ENCODE peak calls at places on chromosomes 1 and 21, in eight cellular contexts. A, K, D, H, V, P, M and N are unnamed samples.

GRCh38 chr1:226990133-226990716 is 50.1 kb downstream of the COQ8A start:
- DNase-seq in K (peak), V (no peak), M (no peak), A (no peak), D (no peak), H (no peak), P (no peak), N (no peak)

GRCh38 chr1:247551716-247552115 is 2.8 kb downstream of the GCSAML start:
- DNase-seq in M (no peak), H (no peak), D (no peak), P (no peak), A (no peak), K (no peak), V (peak), N (no peak)

GRCh38 chr1:93960641-93961147 is 51.5 kb upstream of the GCLM start:
- DNase-seq in K (no peak), P (no peak), D (no peak), H (peak), A (no peak), M (no peak), V (no peak), N (no peak)

GRCh38 chr1:1629430-1630190 is 2.4 kb upstream of the MMP23B start:
- DNase-seq in A (no peak), H (no peak), V (no peak), P (no peak), D (no peak), K (peak), M (peak), N (no peak)

GRCh38 chr1:29124366-29125236 is 898 bp upstream of the TMEM200B start:
- DNase-seq in A (no peak), K (peak), D (no peak), P (peak), M (peak), H (peak), V (peak), N (peak)

GRCh38 chr1:187839873-187840272 is 1011.1 kb downstream of the PLA2G4A start:
- DNase-seq in V (peak), K (no peak), P (no peak), H (no peak), A (no peak), M (no peak), D (no peak), N (no peak)

GRCh38 chr1:40363721-40364120 is 9.8 kb upstream of the SMAP2 start:
- DNase-seq in P (no peak), A (no peak), M (no peak), D (no peak), H (no peak), K (peak), V (no peak), N (no peak)

GRCh38 chr1:192766009-192766625 is 42.7 kb upstream of the RGS2 start:
- DNase-seq in K (no peak), D (no peak), M (no peak), H (no peak), P (no peak), V (peak), A (no peak), N (no peak)

GRCh38 chr1:15178571-15179484 is 25.3 kb downstream of the TMEM51 start:
- DNase-seq in P (peak), V (peak), K (no peak), D (no peak), H (peak), A (peak), M (no peak), N (peak)

GRCh38 chr1:6984533-6984932 is 199.3 kb downstream of the CAMTA1 start:
- DNase-seq in H (no peak), V (no peak), A (no peak), K (no peak), M (no peak), P (no peak), D (no peak), N (no peak)

GRCh38 chr1:160205974-160206369 is 788 bp downstream of the PEA15 start:
- DNase-seq in H (peak), M (peak), D (peak), P (no peak), K (peak), V (peak), A (no peak), N (peak)

GRCh38 chr1:172350781-172351180 is 69.7 kb upstream of the C1orf105 start:
- DNase-seq in K (no peak), A (no peak), M (no peak), V (peak), H (no peak), D (no peak), P (no peak), N (peak)

GRCh38 chr1:39902121-39902807 is 547 bp upstream of the MYCL start:
- DNase-seq in V (no peak), A (peak), H (peak), K (peak), M (peak), D (peak), P (peak), N (no peak)

GRCh38 chr1:67590329-67590728 is 94.7 kb upstream of the GADD45A start:
- DNase-seq in D (no peak), H (no peak), A (no peak), P (no peak), M (no peak), V (no peak), K (no peak), N (no peak)

GRCh38 chr21:36684957-36685714 is 13.8 kb upstream of the SIM2 start:
- DNase-seq in H (no peak), A (peak), P (no peak), M (no peak), V (no peak), D (no peak), K (no peak), N (no peak)

GRCh38 chr1:69707103-69707502 is 139.4 kb downstream of the LRRC7 start:
- DNase-seq in M (no peak), D (no peak), P (no peak), K (no peak), H (no peak), V (no peak), A (no peak), N (no peak)

GRCh38 chr1:42484382-42484781 is 21.3 kb downstream of the CCDC30 start:
- DNase-seq in P (no peak), K (no peak), A (no peak), V (peak), D (no peak), H (peak), M (no peak), N (peak)

GRCh38 chr1:58839147-58839795 is 55.4 kb upstream of the JUN start:
- DNase-seq in M (no peak), P (no peak), D (no peak), A (no peak), V (no peak), K (no peak), H (no peak), N (no peak)

GRCh38 chr21:42221581-42222345 is 2.8 kb downstream of the ABCG1 start:
- DNase-seq in M (no peak), P (no peak), H (no peak), A (no peak), V (no peak), D (no peak), K (no peak), N (no peak)

GRCh38 chr1:46489638-46490602 is at the start of gene DMBX1:
- DNase-seq in P (no peak), V (peak), M (peak), H (peak), K (peak), D (no peak), A (no peak), N (peak)

GRCh38 chr1:1360511-1361169 is 2.3 kb upstream of the MXRA8 start:
- DNase-seq in V (peak), P (no peak), A (no peak), M (no peak), D (no peak), H (peak), K (no peak), N (peak)

GRCh38 chr1:31376374-31377134 is 3.7 kb upstream of the FABP3 start:
- DNase-seq in H (peak), M (no peak), A (no peak), D (peak), V (peak), P (peak), K (no peak), N (peak)

GRCh38 chr1:81115422-81115821 is 685.3 kb upstream of the ADGRL2 start:
- DNase-seq in D (no peak), V (no peak), H (no peak), K (no peak), P (no peak), A (no peak), M (no peak), N (no peak)

GRCh38 chr1:35915693-35916092 is 15.2 kb upstream of the AGO3 start:
- DNase-seq in A (no peak), M (no peak), D (no peak), K (no peak), V (no peak), H (no peak), P (no peak), N (no peak)

GRCh38 chr1:56931686-56932085 is 34.1 kb downstream of the C8B start:
- DNase-seq in A (no peak), P (no peak), V (no peak), M (no peak), D (no peak), K (no peak), H (no peak), N (no peak)

GRCh38 chr1:67484492-67484891 is 54.3 kb upstream of the SERBP1 start:
- DNase-seq in D (no peak), K (no peak), M (no peak), H (no peak), V (no peak), A (no peak), P (peak), N (no peak)

GRCh38 chr1:213676741-213677140 is 311.0 kb upstream of the PROX1 start:
- DNase-seq in V (no peak), K (no peak), A (no peak), M (no peak), P (no peak), H (no peak), D (no peak), N (no peak)

GRCh38 chr1:154327466-154328317 is 2.4 kb downstream of the ATP8B2 start:
- DNase-seq in D (no peak), H (no peak), M (no peak), K (no peak), A (no peak), V (no peak), P (peak), N (no peak)

GRCh38 chr1:107976431-107977215 is 11.6 kb upstream of the VAV3 start:
- DNase-seq in V (peak), H (no peak), M (no peak), K (peak), P (peak), D (no peak), A (no peak), N (no peak)

GRCh38 chr1:2156866-2157265 is 37.7 kb downstream of the FAAP20 start:
- DNase-seq in K (no peak), V (no peak), D (no peak), M (no peak), A (no peak), P (no peak), H (no peak), N (no peak)

GRCh38 chr1:221678014-221678413 is 63.9 kb downstream of the DUSP10 start:
- DNase-seq in A (no peak), M (no peak), D (no peak), V (no peak), P (no peak), K (no peak), H (no peak), N (no peak)

GRCh38 chr21:45339430-45340405 is 52.0 kb upstream of the POFUT2 start:
- DNase-seq in A (no peak), V (no peak), H (no peak), K (no peak), D (no peak), M (no peak), P (no peak), N (no peak)

GRCh38 chr1:3435666-3436065 is 18.8 kb upstream of the ARHGEF16 start:
- DNase-seq in A (no peak), M (no peak), P (no peak), D (no peak), V (no peak), K (no peak), H (no peak), N (no peak)

GRCh38 chr1:239098400-239099037 is 287.8 kb upstream of the CHRM3 start:
- DNase-seq in H (no peak), V (no peak), D (no peak), A (no peak), K (no peak), M (no peak), P (no peak), N (no peak)

GRCh38 chr1:17646444-17647287 is 107.2 kb downstream of the ARHGEF10L start:
- DNase-seq in H (no peak), D (no peak), V (no peak), K (no peak), M (no peak), P (no peak), A (no peak), N (no peak)